ENCODE peak calls at places on chromosomes 13 and 19, in four cellular contexts. Q, A, F and V are unnamed samples.
A peak's percentile ranks its signal among the peaks of the same experiment; 100 is the strongest.

GRCh38 chr13:59681630-59682311 is 482.0 kb downstream of the DIAPH3 start:
- DNase-seq in Q (no peak), A (no peak), F (no peak), V (no peak)

GRCh38 chr13:99158846-99159245 is 41.8 kb upstream of the UBAC2 start:
- DNase-seq in Q (no peak), A (no peak), F (no peak), V (no peak)

GRCh38 chr19:49127674-49128544 is 8.6 kb downstream of the PPFIA3 start:
- DNase-seq in Q (peak; percentile 97), A (peak; percentile 90), F (peak; percentile 99), V (peak; percentile 98)

GRCh38 chr19:4474504-4475136 is 2.5 kb downstream of the HDGFL2 start:
- DNase-seq in Q (peak; percentile 93), A (peak; percentile 12), F (peak; percentile 95), V (peak; percentile 81)

GRCh38 chr19:3494559-3494958 is 5.9 kb downstream of the DOHH start:
- DNase-seq in Q (no peak), A (no peak), F (no peak), V (no peak)

GRCh38 chr13:23325191-23325590 is 108.3 kb downstream of the SACS start:
- DNase-seq in Q (no peak), A (no peak), F (no peak), V (no peak)

GRCh38 chr19:6769006-6769637 is 1.9 kb upstream of the SH2D3A start:
- DNase-seq in Q (peak; percentile 64), A (peak; percentile 38), F (peak; percentile 74), V (no peak)

GRCh38 chr19:33840382-33840781 is 43.7 kb downstream of the KCTD15 start:
- DNase-seq in Q (no peak), A (no peak), F (no peak), V (no peak)

GRCh38 chr19:2294377-2295335 is 12.7 kb upstream of the PEAK3 start:
- DNase-seq in Q (no peak), A (no peak), F (no peak), V (no peak)

GRCh38 chr19:28184997-28185396 is 1028.0 kb downstream of the UQCRFS1 start:
- DNase-seq in Q (no peak), A (no peak), F (no peak), V (no peak)

GRCh38 chr13:107450426-107450825 is 764.9 kb downstream of the LIG4 start:
- DNase-seq in Q (no peak), A (no peak), F (no peak), V (no peak)

GRCh38 chr13:64305246-64305645 is 2889.6 kb upstream of the PCDH20 start:
- DNase-seq in Q (no peak), A (peak; percentile 44), F (no peak), V (no peak)

GRCh38 chr13:38180670-38181069 is 169.0 kb upstream of the UFM1 start:
- DNase-seq in Q (no peak), A (no peak), F (no peak), V (no peak)

GRCh38 chr19:47704024-47704423 is 9.2 kb upstream of the EHD2 start:
- DNase-seq in Q (no peak), A (no peak), F (no peak), V (no peak)

GRCh38 chr13:98098511-98098910 is 44.4 kb upstream of the FARP1 start:
- DNase-seq in Q (no peak), A (no peak), F (no peak), V (no peak)

GRCh38 chr19:49809155-49809986 is 3.7 kb downstream of the FUZ start:
- DNase-seq in Q (peak; percentile 71), A (peak; percentile 36), F (peak; percentile 66), V (peak; percentile 67)

GRCh38 chr19:43715776-43716175 is at the start of gene IRGC:
- DNase-seq in Q (no peak), A (no peak), F (no peak), V (no peak)

GRCh38 chr13:75789451-75790197 is 153.5 kb downstream of the LMO7 start:
- DNase-seq in Q (no peak), A (no peak), F (no peak), V (no peak)

GRCh38 chr13:114120486-114121430 is 11.7 kb downstream of the RASA3 start:
- DNase-seq in Q (no peak), A (no peak), F (no peak), V (no peak)

GRCh38 chr19:41219924-41220567 is 1.0 kb downstream of the AXL start:
- DNase-seq in Q (peak; percentile 28), A (peak; percentile 27), F (peak; percentile 17), V (peak; percentile 49)

GRCh38 chr19:27935669-27936068 is 1277.3 kb downstream of the UQCRFS1 start:
- DNase-seq in Q (no peak), A (no peak), F (no peak), V (no peak)

GRCh38 chr13:86581711-86582110 is 782.5 kb upstream of the SLITRK6 start:
- DNase-seq in Q (no peak), A (peak; percentile 53), F (no peak), V (peak; percentile 21)

GRCh38 chr19:43503501-43504425 is 783 bp downstream of the PHLDB3 start:
- DNase-seq in Q (peak; percentile 99), A (peak; percentile 91), F (peak; percentile 99), V (peak; percentile 99)

GRCh38 chr19:30069535-30070197 is 127.6 kb downstream of the URI1 start:
- DNase-seq in Q (no peak), A (no peak), F (no peak), V (no peak)

GRCh38 chr19:57443121-57443696 is 8.1 kb downstream of the ZNF749 start:
- DNase-seq in Q (no peak), A (no peak), F (no peak), V (no peak)

GRCh38 chr13:81382236-81382635 is 1041.3 kb upstream of the SPRY2 start:
- DNase-seq in Q (peak; percentile 5), A (no peak), F (peak; percentile 32), V (no peak)

GRCh38 chr19:50432658-50433057 is at the start of gene MYBPC2:
- DNase-seq in Q (peak; percentile 51), A (no peak), F (peak; percentile 76), V (peak; percentile 46)

GRCh38 chr13:80036845-80037504 is 304.0 kb downstream of the SPRY2 start:
- DNase-seq in Q (no peak), A (no peak), F (no peak), V (no peak)

GRCh38 chr19:47186337-47187022 is 44.5 kb downstream of the BBC3 start:
- DNase-seq in Q (no peak), A (no peak), F (no peak), V (no peak)

GRCh38 chr13:80374453-80374852 is 33.5 kb upstream of the SPRY2 start:
- DNase-seq in Q (no peak), A (no peak), F (no peak), V (no peak)

GRCh38 chr19:18633321-18633720 is 3.5 kb upstream of the KLHL26 start:
- DNase-seq in Q (no peak), A (no peak), F (no peak), V (no peak)

GRCh38 chr13:42814868-42815267 is 33.5 kb downstream of the FAM216B start:
- DNase-seq in Q (no peak), A (peak; percentile 83), F (no peak), V (no peak)

GRCh38 chr13:113023217-113023597 is 54.2 kb downstream of the MCF2L start:
- DNase-seq in Q (no peak), A (no peak), F (peak; percentile 28), V (peak; percentile 67)
- TF ChIP-seq EZH2 in Q (no peak), A (no peak), F (no peak), V (no peak)

GRCh38 chr13:49421391-49421790 is 22.5 kb downstream of the CAB39L start:
- DNase-seq in Q (peak; percentile 43), A (peak; percentile 29), F (peak; percentile 74), V (peak; percentile 19)
- TF ChIP-seq CTCF in Q (peak; percentile 32), A (peak; percentile 46), F (peak; percentile 86), V (peak; percentile 8)

DNA sequence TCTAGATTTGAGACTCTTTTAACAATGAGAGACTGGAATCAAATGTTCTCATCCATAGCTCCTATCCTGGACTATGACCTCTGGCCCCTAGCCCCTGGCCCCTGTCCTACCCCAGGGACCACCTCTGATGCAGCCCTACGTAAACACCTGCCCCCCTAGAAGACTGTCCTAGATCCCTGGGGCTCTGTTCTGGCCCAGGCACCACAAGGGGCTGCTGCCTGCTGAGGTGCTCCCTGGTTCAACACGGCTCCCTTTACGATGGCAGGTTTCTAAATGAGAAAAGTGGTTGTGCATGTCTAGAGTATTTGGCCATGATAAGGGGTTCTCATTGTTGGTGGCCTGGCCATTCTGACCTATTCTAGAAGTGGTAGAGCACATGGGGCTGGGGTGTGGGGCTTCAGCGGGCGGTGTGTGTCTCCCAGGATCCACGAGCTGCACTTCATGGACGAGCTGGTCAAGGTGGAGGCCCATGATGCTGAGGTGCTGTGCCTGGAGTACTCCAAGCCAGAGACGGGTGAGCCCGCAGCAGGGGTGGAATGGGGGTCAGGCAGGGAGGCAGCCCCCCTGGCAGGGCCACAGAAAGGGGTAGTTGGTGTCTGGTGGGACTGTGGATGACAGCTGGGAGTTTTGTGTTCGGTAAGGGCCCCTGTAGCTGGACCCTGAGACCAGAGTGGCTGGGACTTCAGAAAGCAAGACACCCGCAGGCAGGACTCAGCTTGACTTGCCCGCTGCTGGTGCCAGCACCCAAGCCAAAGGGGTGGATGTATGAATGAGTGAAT is 26.5 kb upstream of the OVOL3 start:
- DNase-seq in Q (no peak), A (no peak), F (no peak), V (no peak)
- TF ChIP-seq EZH2phosphoT487 in Q (no peak), A (no peak), F (no peak), V (no peak)

GRCh38 chr19:10419200-10419645 is 1.1 kb upstream of the PDE4A start:
- DNase-seq in Q (peak; percentile 62), A (no peak), F (no peak), V (peak; percentile 36)

GRCh38 chr19:10421240-10421948 is 1.1 kb downstream of the PDE4A start:
- DNase-seq in Q (no peak), A (no peak), F (no peak), V (no peak)

GRCh38 chr19:10421981-10422461 is 1.7 kb downstream of the PDE4A start:
- DNase-seq in Q (no peak), A (no peak), F (no peak), V (peak; percentile 2)

GRCh38 chr19:10419646-10420443 is 493 bp upstream of the PDE4A start:
- DNase-seq in Q (peak; percentile 95), A (peak; percentile 42), F (peak; percentile 97), V (peak; percentile 28)

GRCh38 chr19:10420444-10421239 is at the start of gene PDE4A:
- DNase-seq in Q (peak; percentile 70), A (peak; percentile 33), F (peak; percentile 69), V (peak; percentile 45)
- TF ChIP-seq EZH2 in Q (peak; percentile 50), A (peak; percentile 87), F (no peak), V (no peak)

GRCh38 chr19:12513531-12514061 is 29.0 kb upstream of the ZNF709 start:
- DNase-seq in Q (no peak), A (no peak), F (peak; percentile 75), V (no peak)
- TF ChIP-seq CTCF in Q (no peak), A (no peak), F (peak; percentile 71), V (no peak)